ENCODE peak calls at places on chromosomes 1 and 21, in ten cellular contexts. D is AG20443, T is foreskin fibroblast, A is activated gamma-delta T cell treated with Interleukin-2 at 50 U/mL for 16 hours, G is ureter, W is T-helper 9 cell, Y is amygdala, M is aorta, E is Caki2, S is kidney glomerular epithelial cell. H is an unnamed sample.

GRCh38 chr1:95118019-95118499 is 904 bp downstream of the TLCD4 start:
- DNase-seq in D (no peak), T (no peak), A (no peak), G (no peak), W (peak; percentile 1), Y (no peak), M (no peak), E (peak; percentile 9), S (no peak), H (no peak)

GRCh38 chr1:55048453-55049270 is 9.3 kb downstream of the PCSK9 start:
- DNase-seq in D (no peak), T (no peak), A (no peak), G (no peak), W (no peak), Y (no peak), M (no peak), E (no peak), S (no peak), H (no peak)

GRCh38 chr1:18725231-18725895 is 94.7 kb downstream of the PAX7 start:
- DNase-seq in D (no peak), T (no peak), A (no peak), G (no peak), W (no peak), Y (no peak), M (no peak), E (no peak), S (no peak), H (no peak)

GRCh38 chr1:108897865-108898720 is 21.3 kb downstream of the GPSM2 start:
- DNase-seq in D (peak; percentile 58), T (peak; percentile 78), A (peak; percentile 37), G (no peak), W (no peak), Y (no peak), M (no peak), E (peak; percentile 27), S (peak; percentile 74), H (peak; percentile 22)

GRCh38 chr1:18681423-18681835 is 50.8 kb downstream of the PAX7 start:
- DNase-seq in D (peak; percentile 72), T (no peak), A (no peak), G (no peak), W (no peak), Y (no peak), M (no peak), E (peak; percentile 27), S (peak; percentile 59), H (peak; percentile 27)

GRCh38 chr21:21262048-21262447 is 263.8 kb downstream of the NCAM2 start:
- DNase-seq in D (no peak), T (no peak), A (no peak), G (no peak), W (no peak), Y (no peak), M (no peak), E (no peak), S (no peak), H (no peak)

GRCh38 chr1:11985851-11986250 is 5.6 kb downstream of the MFN2 start:
- DNase-seq in D (peak; percentile 64), T (peak; percentile 82), A (no peak), G (no peak), W (no peak), Y (no peak), M (no peak), E (no peak), S (no peak), H (no peak)

GRCh38 chr1:228037401-228038386 is 30.9 kb downstream of the WNT3A start:
- DNase-seq in D (peak; percentile 56), T (peak; percentile 11), A (no peak), G (peak; percentile 42), W (no peak), Y (no peak), M (peak; percentile 44), E (no peak), S (no peak), H (peak; percentile 62)

GRCh38 chr1:184393924-184394323 is 7.1 kb downstream of the C1orf21 start:
- DNase-seq in D (no peak), T (peak; percentile 22), A (no peak), G (no peak), W (no peak), Y (no peak), M (no peak), E (no peak), S (no peak), H (no peak)

GRCh38 chr1:31752952-31753351 is 11.2 kb downstream of the ADGRB2 start:
- DNase-seq in D (no peak), T (no peak), A (no peak), G (no peak), W (no peak), Y (no peak), M (peak; percentile 67), E (no peak), S (no peak), H (no peak)